ENCODE peak calls at places on chromosomes 16 and 17, in ten cellular contexts. T, X, G, V, K, Q, C, N, O and D are unnamed samples.
A peak's percentile ranks its signal among the peaks of the same experiment; 100 is the strongest.

GRCh38 chr16:73033271-73033998 is 14.5 kb downstream of the ZFHX3 start:
- DNase-seq in G (no peak), K (no peak), Q (no peak), T (no peak), V (no peak), C (no peak), O (no peak), X (no peak), N (no peak), D (no peak)

GRCh38 chr16:50830698-50831097 is 88.8 kb downstream of the CYLD start:
- DNase-seq in O (no peak), K (no peak), T (no peak), G (no peak), N (no peak), C (no peak), V (no peak), Q (no peak), X (no peak), D (no peak)

GRCh38 chr17:38338535-38338934 is 5.2 kb downstream of the GPR179 start:
- DNase-seq in V (no peak), C (no peak), Q (no peak), T (no peak), G (no peak), N (no peak), K (no peak), X (no peak), O (no peak), D (no peak)

GRCh38 chr16:2023098-2023925 is 3.4 kb upstream of the NHERF2 start:
- DNase-seq in G (peak; percentile 96), O (peak; percentile 100), X (peak; percentile 96), C (peak; percentile 92), V (peak; percentile 95), Q (peak; percentile 93), K (peak; percentile 96), T (no peak), N (peak; percentile 83), D (no peak)

GRCh38 chr16:20910781-20911321 is 10.3 kb downstream of the LYRM1 start:
- DNase-seq in Q (no peak), G (no peak), X (no peak), O (no peak), T (peak; percentile 78), C (peak; percentile 57), K (no peak), V (no peak), N (peak; percentile 96), D (peak; percentile 61)

GRCh38 chr16:2044541-2044940 is 3.1 kb downstream of the NTHL1 start:
- DNase-seq in K (peak; percentile 63), G (no peak), Q (no peak), X (peak; percentile 50), C (no peak), V (no peak), N (no peak), O (no peak), T (no peak), D (no peak)

GRCh38 chr17:18967806-18968744 is 16.1 kb downstream of the SLC5A10 start:
- DNase-seq in G (no peak), N (no peak), X (no peak), V (no peak), C (no peak), O (peak; percentile 67), T (no peak), K (no peak), Q (no peak), D (no peak)

GRCh38 chr16:46736695-46737094 is 11.4 kb downstream of the MYLK3 start:
- DNase-seq in T (no peak), O (no peak), G (no peak), N (no peak), K (peak; percentile 45), V (peak; percentile 53), X (no peak), C (no peak), Q (no peak), D (no peak)

GRCh38 chr17:65220732-65221131 is 83.6 kb downstream of the RGS9 start:
- DNase-seq in X (no peak), K (no peak), O (no peak), V (no peak), N (no peak), Q (no peak), G (no peak), T (no peak), C (no peak), D (no peak)

GRCh38 chr16:70018254-70018653 is 67.1 kb downstream of the CLEC18A start:
- DNase-seq in C (peak; percentile 82), N (no peak), X (no peak), K (no peak), G (no peak), O (no peak), Q (no peak), T (no peak), V (peak; percentile 24), D (no peak)

GRCh38 chr16:69093974-69094373 is 11.5 kb upstream of the HAS3 start:
- DNase-seq in C (no peak), K (no peak), X (no peak), N (no peak), T (no peak), V (no peak), O (no peak), Q (no peak), G (peak; percentile 70), D (no peak)

DNA sequence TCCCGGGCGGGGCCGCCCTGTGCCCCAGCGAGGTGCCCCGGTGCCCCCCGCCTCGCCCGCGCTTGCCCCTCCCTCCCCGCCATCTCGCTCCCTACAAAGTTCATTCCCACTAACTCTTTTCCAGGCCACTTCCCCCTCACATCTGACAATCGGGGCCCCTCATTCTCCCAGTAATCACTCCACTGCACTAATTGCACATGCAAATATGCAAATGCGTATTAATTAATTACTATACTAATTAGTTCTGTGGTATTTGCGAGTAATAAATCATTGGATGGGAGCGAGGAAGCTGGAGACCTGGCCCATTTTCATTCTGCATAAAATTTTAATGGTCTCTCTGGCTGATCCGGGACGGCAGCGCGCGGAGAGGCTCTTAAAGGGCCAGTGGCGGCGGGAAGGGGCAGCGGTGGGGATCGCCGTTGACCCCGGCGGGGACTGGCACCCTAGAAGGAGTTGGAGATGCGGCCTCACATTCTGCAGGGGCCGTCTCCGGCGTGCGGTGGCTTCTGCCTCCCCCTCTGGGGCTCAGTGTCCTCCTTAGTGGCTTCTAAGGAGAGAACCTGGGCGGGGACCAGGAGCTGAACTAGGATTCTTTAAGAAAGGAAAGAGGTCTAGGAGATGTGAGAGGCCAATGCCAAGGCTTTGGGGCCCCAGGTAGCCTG is 8.4 kb upstream of the PPP1R1B start:
- DNase-seq in C (no peak), O (no peak), V (no peak), K (no peak), G (no peak), X (no peak), N (no peak), T (no peak), Q (no peak), D (no peak)
- TF ChIP-seq CTCF in C (no peak), O (no peak), V (no peak), K (no peak), G (no peak), X (no peak), N (no peak), T (no peak), Q (no peak), D (no peak)

GRCh38 chr16:87057291-87057881 is 259.8 kb downstream of the C16orf95 start:
- DNase-seq in V (peak; percentile 68), X (no peak), Q (no peak), O (no peak), G (no peak), C (no peak), N (no peak), T (no peak), K (peak; percentile 24), D (no peak)

GRCh38 chr16:87054154-87054553 is 263.0 kb downstream of the C16orf95 start:
- DNase-seq in T (no peak), Q (no peak), X (no peak), V (no peak), G (no peak), K (no peak), C (no peak), N (no peak), O (no peak), D (no peak)

GRCh38 chr16:87054856-87055255 is 262.3 kb downstream of the C16orf95 start:
- DNase-seq in V (no peak), X (no peak), O (no peak), T (no peak), C (no peak), N (no peak), Q (no peak), G (no peak), K (peak; percentile 14), D (no peak)

GRCh38 chr16:87056551-87056950 is 260.6 kb downstream of the C16orf95 start:
- DNase-seq in G (no peak), X (no peak), N (no peak), Q (no peak), O (no peak), T (no peak), K (peak; percentile 44), C (no peak), V (no peak), D (no peak)

GRCh38 chr16:87056083-87056482 is 261.1 kb downstream of the C16orf95 start:
- DNase-seq in K (peak; percentile 41), N (peak; percentile 47), V (no peak), T (no peak), C (peak; percentile 5), Q (no peak), O (no peak), G (no peak), X (no peak), D (no peak)
- TF ChIP-seq CTCF in K (no peak), N (peak; percentile 52), V (no peak), T (peak; percentile 21), C (no peak), Q (no peak), O (no peak), G (no peak), X (no peak), D (peak; percentile 38)

GRCh38 chr17:55843785-55844184 is 92.9 kb downstream of the PCTP start:
- DNase-seq in K (no peak), G (no peak), T (no peak), Q (no peak), N (no peak), C (no peak), X (no peak), V (no peak), O (no peak), D (no peak)

GRCh38 chr17:55842405-55843158 is 91.7 kb downstream of the PCTP start:
- DNase-seq in C (no peak), O (no peak), V (no peak), X (no peak), Q (no peak), T (no peak), K (no peak), N (no peak), G (no peak), D (no peak)

GRCh38 chr17:55846745-55847144 is 95.9 kb downstream of the PCTP start:
- DNase-seq in Q (no peak), X (no peak), V (no peak), K (no peak), N (no peak), O (no peak), G (no peak), C (no peak), T (no peak), D (no peak)

GRCh38 chr17:55845385-55845784 is 94.5 kb downstream of the PCTP start:
- DNase-seq in O (peak; percentile 77), G (peak; percentile 26), K (peak; percentile 82), Q (peak; percentile 64), N (peak; percentile 35), V (peak; percentile 68), T (no peak), C (peak; percentile 13), X (peak; percentile 54), D (no peak)
- TF ChIP-seq CTCF in O (peak; percentile 28), G (peak; percentile 52), K (peak; percentile 56), Q (peak; percentile 53), N (peak; percentile 74), V (peak; percentile 58), T (peak; percentile 73), C (peak; percentile 36), X (peak; percentile 49), D (peak; percentile 59)

GRCh38 chr17:50380369-50381259 is 7.6 kb downstream of the EME1 start:
- DNase-seq in N (no peak), X (no peak), V (no peak), O (no peak), Q (no peak), C (no peak), K (no peak), G (no peak), T (no peak), D (no peak)
- TF ChIP-seq CTCF in N (peak; percentile 11), X (peak; percentile 5), V (no peak), O (no peak), Q (no peak), C (peak; percentile 21), K (no peak), G (no peak), T (no peak), D (peak; percentile 41)